ENCODE peak calls at places on chromosome 18, in seven cellular contexts. H is SK-N-SH; K is colonic mucosa; G is CD8-positive, alpha-beta memory T cell; F is CD4-positive, CD25-positive, alpha-beta regulatory T cell; R is hepatocyte; Q is Peyer's patch. M is an unnamed sample.

GRCh38 chr18:58721586-58722160 is 50.4 kb downstream of the MALT1 start:
- DNase-seq in H (no peak), K (no peak), G (no peak), F (peak; percentile 46), R (no peak), Q (no peak), M (no peak)

GRCh38 chr18:26928669-26929313 is 63.3 kb upstream of the AQP4 start:
- DNase-seq in H (no peak), K (no peak), G (no peak), F (no peak), R (no peak), Q (no peak), M (no peak)

GRCh38 chr18:12290086-12290485 is 18.0 kb upstream of the TUBB6 start:
- DNase-seq in H (no peak), K (no peak), G (no peak), F (no peak), R (no peak), Q (peak; percentile 3), M (no peak)

GRCh38 chr18:8947576-8947975 is 154.9 kb upstream of the NDUFV2 start:
- DNase-seq in H (no peak), K (no peak), G (no peak), F (no peak), R (no peak), Q (no peak), M (no peak)

GRCh38 chr18:44715245-44715644 is 34.6 kb downstream of the SETBP1 start:
- DNase-seq in H (no peak), K (no peak), G (no peak), F (no peak), R (peak; percentile 54), Q (no peak), M (no peak)

GRCh38 chr18:22091341-22091740 is 78.0 kb upstream of the GATA6 start:
- DNase-seq in H (no peak), K (no peak), G (no peak), F (no peak), R (no peak), Q (no peak), M (no peak)

GRCh38 chr18:77249583-77250500 is at the start of gene GALR1:
- DNase-seq in H (peak; percentile 29), K (no peak), G (no peak), F (no peak), R (no peak), Q (no peak), M (no peak)

GRCh38 chr18:1604751-1605150 is 700.1 kb downstream of the ADCYAP1 start:
- DNase-seq in H (no peak), K (no peak), G (no peak), F (no peak), R (no peak), Q (no peak), M (no peak)

GRCh38 chr18:44771957-44772917 is 91.5 kb downstream of the SETBP1 start:
- DNase-seq in H (no peak), K (peak; percentile 81), G (no peak), F (no peak), R (peak; percentile 28), Q (no peak), M (no peak)

GRCh38 chr18:22504665-22505064 is 87.0 kb upstream of the CTAGE1 start:
- DNase-seq in H (no peak), K (no peak), G (no peak), F (no peak), R (no peak), Q (no peak), M (no peak)

GRCh38 chr18:76584414-76585310 is 89.6 kb upstream of the ZNF516 start:
- DNase-seq in H (no peak), K (no peak), G (no peak), F (no peak), R (no peak), Q (no peak), M (no peak)

GRCh38 chr18:10240276-10240675 is 214.2 kb upstream of the APCDD1 start:
- DNase-seq in H (no peak), K (no peak), G (no peak), F (no peak), R (no peak), Q (no peak), M (no peak)

GRCh38 chr18:23387265-23387664 is 65.8 kb upstream of the RIOK3 start:
- DNase-seq in H (no peak), K (no peak), G (no peak), F (no peak), R (no peak), Q (no peak), M (no peak)

DNA sequence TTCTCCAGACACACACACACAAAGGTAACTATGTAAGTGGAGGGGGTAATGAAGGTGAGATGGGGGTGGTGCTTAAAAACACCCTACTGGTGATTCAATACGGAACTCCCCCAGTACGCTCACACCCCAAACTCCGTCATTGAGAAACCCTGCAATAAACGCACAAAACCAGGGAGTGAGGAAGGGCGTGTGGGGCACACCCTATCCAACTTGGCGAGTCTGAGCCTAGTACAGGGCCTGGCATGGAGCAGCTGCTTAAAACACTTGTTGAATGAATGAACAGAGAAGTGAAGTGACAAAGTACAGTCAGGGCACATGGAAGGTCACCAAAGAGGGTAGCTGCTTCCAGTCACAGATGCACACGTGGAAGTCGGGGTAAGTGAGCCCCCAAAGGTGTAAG is 146.8 kb upstream of the SMAD2 start:
- DNase-seq in H (no peak), K (peak; percentile 59), G (no peak), F (no peak), R (no peak), Q (no peak), M (no peak)
- H3K27ac ChIP-seq in H (no peak overlapping the region), K (no peak overlapping the region), G (no peak overlapping the region), F (no peak overlapping the region), R (no peak overlapping the region), Q (peak overlapping the region; percentile 35), M (no peak overlapping the region)

GRCh38 chr18:49566217-49566616 is 4.4 kb downstream of the LIPG start:
- DNase-seq in H (no peak), K (no peak), G (no peak), F (no peak), R (no peak), Q (no peak), M (no peak)

GRCh38 chr18:49564435-49564834 is 2.6 kb downstream of the LIPG start:
- DNase-seq in H (no peak), K (no peak), G (no peak), F (no peak), R (no peak), Q (no peak), M (no peak)

GRCh38 chr18:49565101-49565500 is 3.2 kb downstream of the LIPG start:
- DNase-seq in H (no peak), K (no peak), G (no peak), F (no peak), R (no peak), Q (no peak), M (no peak)

GRCh38 chr18:49565656-49566055 is 3.8 kb downstream of the LIPG start:
- DNase-seq in H (peak; percentile 65), K (no peak), G (no peak), F (no peak), R (no peak), Q (no peak), M (peak; percentile 54)

DNA sequence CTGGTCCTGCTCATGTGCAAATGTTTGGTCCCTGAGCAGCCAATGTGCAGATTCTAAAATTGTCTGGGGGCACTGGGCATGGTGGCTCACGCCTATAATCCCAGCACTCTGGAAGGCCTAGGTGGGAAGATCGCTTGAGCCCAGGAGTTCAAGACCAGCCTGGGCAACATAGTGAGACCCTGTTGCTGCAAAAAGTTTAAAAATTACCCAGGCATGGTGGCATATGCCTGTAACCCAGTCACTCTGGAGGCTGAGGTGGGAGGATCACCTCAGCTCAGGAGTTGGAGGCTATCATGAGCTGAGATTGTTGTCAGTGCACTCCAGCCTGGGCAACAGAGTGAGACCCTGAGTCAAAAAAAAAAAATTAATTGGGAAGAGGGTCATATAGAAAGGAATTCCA is 5.1 kb downstream of the LIPG start:
- DNase-seq in H (no peak), K (no peak), G (no peak), F (no peak), R (no peak), Q (no peak), M (no peak)
- H3K27me3 ChIP-seq in H (no peaks in the 10 kb centered on the region), K (no peaks in the 10 kb centered on the region), G (peaks cover 22% of the 10 kb centered on the region), F (peaks cover 36% of the 10 kb centered on the region), R (no peaks in the 10 kb centered on the region), Q (no peaks in the 10 kb centered on the region), M (peaks cover 26% of the 10 kb centered on the region)

DNA sequence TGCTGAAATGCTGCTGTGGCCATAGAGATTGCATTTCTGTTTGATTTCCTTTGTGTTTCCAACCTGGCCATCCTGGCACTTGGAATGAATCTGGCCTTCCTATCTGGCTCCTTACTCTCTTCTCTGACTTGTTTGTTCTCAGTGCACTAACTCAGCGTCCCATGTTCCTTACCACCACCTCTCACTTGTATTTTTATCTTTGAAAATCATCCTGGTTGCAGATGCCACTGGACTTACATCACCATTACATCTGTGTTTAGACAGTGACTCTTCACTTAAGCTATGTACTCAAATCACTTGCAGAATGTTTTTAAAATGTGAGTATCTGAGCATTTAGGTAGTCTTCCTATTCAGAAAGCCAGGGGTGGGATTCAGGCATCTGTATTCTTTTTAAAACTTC is 239.5 kb downstream of the WDR7 start:
- DNase-seq in H (no peak), K (no peak), G (no peak), F (no peak), R (peak; percentile 30), Q (no peak), M (no peak)
- H3K27ac ChIP-seq in H (peak overlapping the region; percentile 85), K (no peak overlapping the region), G (no peak overlapping the region), F (no peak overlapping the region), R (peak overlapping the region; percentile 65), Q (no peak overlapping the region), M (peak overlapping the region; percentile 76)

DNA sequence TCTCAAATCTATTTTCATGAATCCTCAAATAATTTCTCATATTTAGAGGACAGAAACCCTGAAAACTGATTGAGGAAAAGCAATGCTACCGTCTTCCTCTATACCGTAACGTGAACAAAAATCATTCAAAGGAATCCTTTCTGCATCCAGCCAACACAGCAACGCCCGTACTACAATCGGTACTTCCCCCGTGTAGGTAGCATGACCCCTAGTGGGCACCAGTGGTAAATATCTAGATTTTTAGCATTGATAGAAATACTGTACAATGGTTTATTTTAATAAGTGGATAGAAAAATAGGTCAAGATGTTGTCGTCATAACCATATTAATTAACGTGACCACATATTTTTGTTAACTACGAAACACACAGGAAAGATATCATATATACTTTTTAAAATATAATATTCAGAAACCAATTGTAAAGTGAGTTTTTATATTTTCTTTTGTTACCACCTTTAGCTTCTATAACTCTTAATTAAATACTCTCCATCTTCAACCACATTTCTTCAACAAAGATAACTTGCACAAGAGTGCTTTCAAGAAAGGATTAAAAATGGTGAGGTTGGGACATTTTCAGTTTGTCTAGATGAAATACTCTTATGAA is 194.1 kb downstream of the SS18 start:
- DNase-seq in H (peak; percentile 60), K (peak; percentile 34), G (no peak), F (no peak), R (peak; percentile 68), Q (no peak), M (no peak)
- H3K27me3 ChIP-seq in H (no peaks in the 10 kb centered on the region), K (no peaks in the 10 kb centered on the region), G (no peaks in the 10 kb centered on the region), F (no peaks in the 10 kb centered on the region), R (peaks cover 4% of the 10 kb centered on the region), Q (no peaks in the 10 kb centered on the region), M (no peaks in the 10 kb centered on the region)

DNA sequence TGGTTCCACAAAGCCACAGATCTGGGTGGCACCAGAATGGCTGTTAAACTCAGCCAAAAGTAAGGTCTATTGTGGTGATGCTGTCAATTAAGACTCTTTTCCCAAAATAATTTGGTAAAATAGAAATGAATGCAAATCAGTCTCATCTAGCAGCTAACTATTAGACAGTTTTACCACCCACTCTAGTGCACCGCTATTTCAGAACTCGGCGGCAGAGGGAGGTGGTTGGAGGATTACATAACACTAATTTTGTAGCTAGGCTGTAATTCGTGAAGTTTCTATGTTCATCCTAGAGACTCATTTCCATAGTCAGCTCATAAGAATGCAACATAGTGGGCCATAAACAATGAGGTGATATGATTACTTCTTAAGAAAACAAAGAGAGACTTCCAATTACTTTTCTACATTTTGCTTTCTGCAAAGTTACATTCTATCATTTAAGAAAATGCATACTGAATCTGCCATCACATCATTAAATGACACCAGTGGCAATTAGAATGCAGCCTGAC is 413.8 kb downstream of the FBXO15 start:
- DNase-seq in H (no peak), K (no peak), G (no peak), F (no peak), R (no peak), Q (no peak), M (no peak)
- H3K27ac ChIP-seq in H (no peak overlapping the region), K (no peak overlapping the region), G (no peak overlapping the region), F (no peak overlapping the region), R (no peak overlapping the region), Q (no peak overlapping the region), M (peak overlapping the region; percentile 68)